ENCODE peak calls at places on chromosomes 7 and 10, in six cellular contexts. P is mammary epithelial cell, O is cardiac muscle cell, U is mesendoderm, Z is left ventricle myocardium inferior, W is MM.1S. G is an unnamed sample.
A peak's percentile ranks its signal among the peaks of the same experiment; 100 is the strongest.

GRCh38 chr7:132527467-132528410 is 48.5 kb downstream of the PLXNA4 start:
- DNase-seq in P (no peak), O (no peak), U (no peak), Z (no peak), W (no peak), G (no peak)

GRCh38 chr10:13615650-13616049 is 28.9 kb downstream of the PRPF18 start:
- DNase-seq in P (no peak), O (no peak), U (peak; percentile 89), Z (no peak), W (no peak), G (no peak)

GRCh38 chr10:484441-484924 is 205.0 kb downstream of the DIP2C start:
- DNase-seq in P (no peak), O (peak; percentile 27), U (no peak), Z (no peak), W (peak; percentile 82), G (peak; percentile 67)

GRCh38 chr7:35565927-35566326 is 129.0 kb downstream of the HERPUD2 start:
- DNase-seq in P (peak; percentile 40), O (peak; percentile 10), U (peak; percentile 21), Z (no peak), W (no peak), G (no peak)

GRCh38 chr7:140719711-140720110 is 23.2 kb downstream of the NDUFB2 start:
- DNase-seq in P (no peak), O (peak; percentile 38), U (no peak), Z (no peak), W (no peak), G (no peak)

GRCh38 chr10:97685395-97685958 is 1.6 kb downstream of the AVPI1 start:
- DNase-seq in P (peak; percentile 58), O (peak; percentile 62), U (peak; percentile 88), Z (no peak), W (no peak), G (peak; percentile 69)

GRCh38 chr10:93330824-93331223 is 151.3 kb downstream of the MYOF start:
- DNase-seq in P (no peak), O (no peak), U (no peak), Z (no peak), W (no peak), G (no peak)

GRCh38 chr7:155941688-155942087 is 129.4 kb upstream of the SHH start:
- DNase-seq in P (no peak), O (no peak), U (no peak), Z (no peak), W (no peak), G (no peak)

GRCh38 chr10:35554461-35555056 is 50.6 kb upstream of the GJD4 start:
- DNase-seq in P (no peak), O (no peak), U (no peak), Z (no peak), W (no peak), G (no peak)

GRCh38 chr10:75957721-75958120 is 526.3 kb downstream of the LRMDA start:
- DNase-seq in P (no peak), O (no peak), U (no peak), Z (no peak), W (no peak), G (no peak)

GRCh38 chr7:133021196-133021595 is 60.7 kb downstream of the CHCHD3 start:
- DNase-seq in P (no peak), O (peak; percentile 31), U (peak; percentile 52), Z (no peak), W (no peak), G (no peak)

GRCh38 chr7:99623702-99624447 is 7.1 kb downstream of the ZSCAN25 start:
- DNase-seq in P (no peak), O (no peak), U (no peak), Z (no peak), W (no peak), G (no peak)

GRCh38 chr10:117627561-117627960 is 85.0 kb downstream of the EMX2 start:
- DNase-seq in P (no peak), O (no peak), U (no peak), Z (no peak), W (no peak), G (no peak)

GRCh38 chr7:30884881-30885280 is 26.8 kb upstream of the AQP1 start:
- DNase-seq in P (no peak), O (no peak), U (no peak), Z (no peak), W (no peak), G (peak; percentile 13)

GRCh38 chr7:2719007-2719406 is 31.0 kb downstream of the AMZ1 start:
- DNase-seq in P (no peak), O (no peak), U (peak; percentile 50), Z (no peak), W (no peak), G (peak; percentile 64)

GRCh38 chr7:158055726-158056510 is 531.7 kb downstream of the PTPRN2 start:
- DNase-seq in P (no peak), O (no peak), U (no peak), Z (no peak), W (no peak), G (peak; percentile 20)

GRCh38 chr7:78677391-78677790 is 776.1 kb downstream of the MAGI2 start:
- DNase-seq in P (no peak), O (no peak), U (no peak), Z (no peak), W (no peak), G (no peak)

GRCh38 chr10:72688208-72688651 is 3.7 kb upstream of the MCU start:
- DNase-seq in P (peak; percentile 83), O (peak; percentile 82), U (peak; percentile 20), Z (no peak), W (no peak), G (no peak)

GRCh38 chr7:110839866-110840265 is 251.1 kb upstream of the LRRN3 start:
- DNase-seq in P (peak; percentile 1), O (peak; percentile 74), U (peak; percentile 49), Z (peak; percentile 21), W (no peak), G (peak; percentile 13)

GRCh38 chr7:118185163-118185860 is 1.3 kb downstream of the LSM8 start:
- DNase-seq in P (no peak), O (peak; percentile 48), U (peak; percentile 10), Z (no peak), W (no peak), G (no peak)

GRCh38 chr7:148719753-148720152 is 21.1 kb downstream of the CUL1 start:
- DNase-seq in P (no peak), O (no peak), U (no peak), Z (no peak), W (no peak), G (no peak)

GRCh38 chr10:72260215-72260587 is 13.5 kb upstream of the DDIT4 start:
- DNase-seq in P (no peak), O (no peak), U (no peak), Z (peak; percentile 62), W (no peak), G (no peak)

GRCh38 chr10:110643670-110644597 is at the start of gene RBM20:
- DNase-seq in P (peak; percentile 43), O (peak; percentile 34), U (no peak), Z (peak; percentile 70), W (no peak), G (peak; percentile 54)

GRCh38 chr10:51386248-51386885 is 312.1 kb downstream of the PRKG1 start:
- DNase-seq in P (no peak), O (no peak), U (no peak), Z (no peak), W (no peak), G (no peak)

GRCh38 chr10:55212051-55212450 is 411.0 kb upstream of the PCDH15 start:
- DNase-seq in P (no peak), O (no peak), U (no peak), Z (no peak), W (no peak), G (no peak)

GRCh38 chr10:102714621-102715455 is at the start of gene SFXN2:
- DNase-seq in P (no peak), O (no peak), U (no peak), Z (no peak), W (peak; percentile 77), G (no peak)

GRCh38 chr10:22633528-22633927 is 80.8 kb downstream of the PIP4K2A start:
- DNase-seq in P (no peak), O (no peak), U (no peak), Z (no peak), W (no peak), G (no peak)
- H3K4me1 ChIP-seq in P (peaks cover 5% of the 10 kb centered on the region), O (no peaks in the 10 kb centered on the region), U (no peaks in the 10 kb centered on the region), Z (peaks cover 38% of the 10 kb centered on the region), W (peaks cover 23% of the 10 kb centered on the region), G (peaks cover 14% of the 10 kb centered on the region)

GRCh38 chr10:79401015-79401921 is 44.2 kb downstream of the ZCCHC24 start:
- DNase-seq in P (no peak), O (peak; percentile 89), U (no peak), Z (peak; percentile 71), W (no peak), G (peak; percentile 81)
- H3K4me1 ChIP-seq in P (peaks cover 28% of the 10 kb centered on the region), O (peaks cover 80% of the 10 kb centered on the region), U (peaks cover 20% of the 10 kb centered on the region), Z (no peaks in the 10 kb centered on the region), W (peaks cover 10% of the 10 kb centered on the region), G (peaks cover 72% of the 10 kb centered on the region)

GRCh38 chr10:77501846-77502251 is 135.8 kb downstream of the KCNMA1 start:
- DNase-seq in P (peak; percentile 43), O (no peak), U (no peak), Z (no peak), W (no peak), G (no peak)
- H3K4me1 ChIP-seq in P (peaks cover 70% of the 10 kb centered on the region), O (no peaks in the 10 kb centered on the region), U (no peaks in the 10 kb centered on the region), Z (no peaks in the 10 kb centered on the region), W (no peaks in the 10 kb centered on the region), G (no peaks in the 10 kb centered on the region)

DNA sequence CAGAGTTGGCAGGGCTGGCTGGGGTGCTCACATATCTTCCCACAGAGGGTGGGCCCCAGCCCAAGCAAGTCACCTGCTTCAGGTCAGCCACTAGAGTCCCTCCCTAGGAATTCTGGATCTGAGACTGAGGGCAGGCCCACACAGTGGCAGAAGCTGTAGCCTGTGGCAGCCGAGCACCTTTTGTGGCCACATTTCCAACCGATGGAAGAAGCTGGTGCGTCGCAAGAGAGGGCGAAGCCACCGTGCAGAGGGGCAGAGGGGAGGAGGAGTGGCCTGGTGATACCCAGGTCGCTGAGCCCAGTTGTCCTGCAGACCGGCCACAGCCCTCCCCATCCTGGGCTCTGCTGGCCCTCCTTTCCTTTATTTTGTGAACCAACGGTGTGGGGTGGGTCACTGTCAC is 5.3 kb downstream of the POLM start:
- DNase-seq in P (no peak), O (no peak), U (no peak), Z (no peak), W (no peak), G (no peak)
- H3K4me1 ChIP-seq in P (peaks cover 24% of the 10 kb centered on the region), O (peaks cover 6% of the 10 kb centered on the region), U (no peaks in the 10 kb centered on the region), Z (peaks cover 90% of the 10 kb centered on the region), W (no peaks in the 10 kb centered on the region), G (peaks cover 3% of the 10 kb centered on the region)

DNA sequence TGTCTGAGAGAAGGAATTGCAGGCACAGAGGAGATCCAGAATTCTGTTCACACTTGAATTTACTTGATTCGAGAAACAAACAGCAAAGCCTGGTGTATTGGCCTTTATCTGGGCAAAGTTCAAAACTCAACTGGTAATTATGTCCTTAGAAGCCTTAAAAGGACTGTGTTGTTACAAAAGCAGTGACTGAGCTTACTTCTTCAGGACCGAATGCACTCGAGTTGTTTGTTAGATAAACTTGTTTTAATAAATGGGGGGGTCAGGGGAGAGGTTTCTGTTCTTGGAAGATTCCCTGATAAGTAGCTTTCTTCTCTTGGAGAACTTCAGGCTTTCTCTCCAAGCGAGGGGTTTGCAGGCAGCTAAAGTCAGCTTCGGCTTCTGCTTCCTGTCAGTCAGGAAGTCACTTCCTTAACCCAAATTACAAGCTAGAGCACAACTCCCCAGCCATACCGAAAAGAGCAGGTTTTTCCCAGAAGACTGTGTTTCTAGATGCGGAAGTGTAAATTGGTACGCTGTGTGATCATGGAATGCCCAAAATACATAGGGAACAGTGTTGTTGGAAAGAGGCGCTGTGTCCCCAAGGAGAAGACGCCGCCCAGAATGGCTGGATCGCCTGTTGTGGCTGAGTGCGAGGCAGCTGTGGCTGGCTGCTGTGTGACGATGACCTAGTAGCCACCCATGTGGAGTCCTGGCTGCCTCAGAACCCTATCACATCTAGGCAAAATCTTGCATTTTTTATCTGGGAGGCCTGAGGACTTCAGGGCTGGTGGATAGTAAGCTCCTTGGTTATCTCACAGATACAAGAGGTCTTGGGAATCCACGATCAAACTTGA is 110.4 kb downstream of the TCF7L2 start:
- DNase-seq in P (no peak), O (peak; percentile 45), U (peak; percentile 89), Z (peak; percentile 78), W (no peak), G (peak; percentile 93)
- H3K4me1 ChIP-seq in P (peaks cover 50% of the 10 kb centered on the region), O (peaks cover 86% of the 10 kb centered on the region), U (peaks cover 63% of the 10 kb centered on the region), Z (peaks cover 81% of the 10 kb centered on the region), W (no peaks in the 10 kb centered on the region), G (peaks cover 31% of the 10 kb centered on the region)

G was measured in right cardiac atrium.